ENCODE peak calls at places on chromosomes 1 and 21, in eight cellular contexts. G, Y, M, F, S, E, R and W are unnamed samples.

GRCh38 chr1:111873460-111873859 is 116.0 kb downstream of the KCND3 start:
- DNase-seq in G (no peak), Y (no peak), M (no peak), F (no peak), S (no peak), E (no peak), R (no peak), W (no peak)

GRCh38 chr1:47191940-47192457 is 2.2 kb upstream of the PDZK1IP1 start:
- DNase-seq in G (no peak), Y (no peak), M (peak), F (no peak), S (no peak), E (no peak), R (no peak), W (no peak)

GRCh38 chr1:196317535-196318522 is 290.4 kb downstream of the KCNT2 start:
- DNase-seq in G (no peak), Y (peak), M (no peak), F (no peak), S (peak), E (peak), R (peak), W (no peak)

GRCh38 chr1:171742577-171742922 is 685 bp upstream of the VAMP4 start:
- DNase-seq in G (no peak), Y (no peak), M (peak), F (no peak), S (no peak), E (peak), R (peak), W (no peak)

GRCh38 chr1:92913093-92913819 is 48.0 kb downstream of the DIPK1A start:
- DNase-seq in G (no peak), Y (no peak), M (no peak), F (no peak), S (no peak), E (no peak), R (no peak), W (no peak)

GRCh38 chr21:32317726-32318125 is 19.1 kb downstream of the MRAP start:
- DNase-seq in G (no peak), Y (no peak), M (no peak), F (no peak), S (no peak), E (no peak), R (no peak), W (no peak)

GRCh38 chr1:47582891-47583608 is 145.2 kb downstream of the FOXD2 start:
- DNase-seq in G (no peak), Y (no peak), M (no peak), F (no peak), S (no peak), E (no peak), R (peak), W (no peak)

GRCh38 chr1:228283476-228284147 is 75.8 kb downstream of the OBSCN start:
- DNase-seq in G (no peak), Y (no peak), M (peak), F (no peak), S (no peak), E (no peak), R (no peak), W (no peak)

GRCh38 chr1:11248169-11248568 is 14.2 kb downstream of the MTOR start:
- DNase-seq in G (no peak), Y (no peak), M (no peak), F (no peak), S (no peak), E (no peak), R (no peak), W (no peak)

GRCh38 chr1:52665173-52666020 is 32.4 kb downstream of the SHISAL2A start:
- DNase-seq in G (no peak), Y (no peak), M (no peak), F (no peak), S (no peak), E (no peak), R (peak), W (no peak)

GRCh38 chr1:154861607-154862094 is 8.4 kb downstream of the KCNN3 start:
- DNase-seq in G (no peak), Y (no peak), M (no peak), F (no peak), S (no peak), E (no peak), R (no peak), W (no peak)

GRCh38 chr1:30700528-30701265 is 22.7 kb downstream of the MATN1 start:
- DNase-seq in G (no peak), Y (no peak), M (no peak), F (no peak), S (peak), E (no peak), R (no peak), W (peak)

GRCh38 chr1:54694771-54695170 is 20.9 kb upstream of the TTC4 start:
- DNase-seq in G (no peak), Y (no peak), M (no peak), F (no peak), S (no peak), E (no peak), R (no peak), W (no peak)

GRCh38 chr1:12096615-12097014 is 33.5 kb downstream of the TNFRSF8 start:
- DNase-seq in G (no peak), Y (no peak), M (no peak), F (no peak), S (no peak), E (no peak), R (no peak), W (no peak)

GRCh38 chr1:243980471-243980870 is 70.6 kb upstream of the ZBTB18 start:
- DNase-seq in G (no peak), Y (no peak), M (no peak), F (no peak), S (no peak), E (no peak), R (no peak), W (no peak)

GRCh38 chr1:104463126-104463697 is 713.5 kb downstream of the AMY1C start:
- DNase-seq in G (no peak), Y (no peak), M (no peak), F (no peak), S (no peak), E (no peak), R (no peak), W (no peak)

GRCh38 chr1:166705376-166706289 is 133.6 kb upstream of the POGK start:
- DNase-seq in G (no peak), Y (peak), M (no peak), F (no peak), S (no peak), E (no peak), R (no peak), W (no peak)

GRCh38 chr1:92465256-92465647 is 21.5 kb downstream of the GFI1 start:
- DNase-seq in G (no peak), Y (no peak), M (no peak), F (no peak), S (no peak), E (no peak), R (no peak), W (no peak)